ENCODE peak calls at places on chromosomes 6 and 20, in four cellular contexts. P is right cardiac atrium, M is SK-MEL-5, U is T-helper 1 cell. B is an unnamed sample.

GRCh38 chr6:161152904-161153662 is 120.8 kb downstream of the AGPAT4 start:
- DNase-seq in U (no peak), P (no peak), M (no peak), B (no peak)

GRCh38 chr6:127343753-127344659 is 597 bp upstream of the ECHDC1 start:
- DNase-seq in P (no peak), U (peak), M (peak), B (peak)

GRCh38 chr6:141307309-141307998 is 825.3 kb upstream of the GJE1 start:
- DNase-seq in M (no peak), P (no peak), U (no peak), B (no peak)

GRCh38 chr6:30844118-30844535 is 40.2 kb upstream of the DDR1 start:
- DNase-seq in U (no peak), P (no peak), M (no peak), B (no peak)

GRCh38 chr20:50399003-50399916 is 110.9 kb upstream of the PTPN1 start:
- DNase-seq in M (no peak), U (no peak), P (peak), B (no peak)

GRCh38 chr6:141103246-141103645 is 1029.5 kb upstream of the GJE1 start:
- DNase-seq in P (no peak), U (no peak), M (peak), B (peak)

GRCh38 chr6:157727629-157728182 is 95.3 kb upstream of the SNX9 start:
- DNase-seq in U (no peak), P (no peak), M (no peak), B (no peak)

GRCh38 chr6:129686941-129687627 is 22.9 kb downstream of the ARHGAP18 start:
- DNase-seq in M (no peak), U (peak), P (no peak), B (no peak)

GRCh38 chr6:35092362-35093117 is 48.6 kb downstream of the TCP11 start:
- DNase-seq in U (no peak), P (peak), M (no peak), B (no peak)

GRCh38 chr6:37381579-37381978 is 27.8 kb downstream of the RNF8 start:
- DNase-seq in U (peak), P (no peak), M (peak), B (no peak)

GRCh38 chr6:151413372-151414145 is 22.2 kb upstream of the ZBTB2 start:
- DNase-seq in U (peak), P (no peak), M (no peak), B (no peak)

GRCh38 chr6:38155144-38155543 is 335.6 kb downstream of the ZFAND3 start:
- DNase-seq in M (no peak), U (no peak), P (peak), B (no peak)

GRCh38 chr6:151388997-151389639 is 2.2 kb downstream of the ZBTB2 start:
- DNase-seq in M (no peak), P (no peak), U (no peak), B (no peak)

GRCh38 chr6:54191460-54191859 is 80.2 kb downstream of the MLIP start:
- DNase-seq in U (no peak), P (no peak), M (no peak), B (no peak)

GRCh38 chr6:110039996-110040383 is 61.9 kb downstream of the GPR6 start:
- DNase-seq in P (no peak), M (peak), U (peak), B (no peak)

GRCh38 chr6:149942461-149942829 is 631 bp downstream of the ULBP2 start:
- DNase-seq in M (no peak), U (no peak), P (no peak), B (no peak)

GRCh38 chr6:110518281-110518623 is 41.8 kb upstream of the SLC22A16 start:
- DNase-seq in P (no peak), M (peak), U (no peak), B (no peak)

GRCh38 chr20:19259182-19259591 is 46.7 kb downstream of the SLC24A3 start:
- DNase-seq in M (no peak), P (no peak), U (no peak), B (no peak)

GRCh38 chr6:33846226-33846625 is 42.4 kb upstream of the MLN start:
- DNase-seq in M (no peak), P (no peak), U (no peak), B (no peak)

GRCh38 chr6:34383171-34383631 is 9.3 kb downstream of the NUDT3 start:
- DNase-seq in P (no peak), M (peak), U (no peak), B (peak)

GRCh38 chr20:3189561-3190131 is 14.8 kb downstream of the DDRGK1 start:
- DNase-seq in P (no peak), U (no peak), M (no peak), B (no peak)

GRCh38 chr6:157879873-157880254 is 56.8 kb downstream of the SNX9 start:
- DNase-seq in M (peak), U (no peak), P (no peak), B (no peak)

GRCh38 chr6:50975216-50975615 is 156.5 kb downstream of the TFAP2B start:
- DNase-seq in U (no peak), P (no peak), M (no peak), B (no peak)

GRCh38 chr20:13221673-13222318 is 722 bp downstream of the ISM1 start:
- DNase-seq in M (peak), U (peak), P (peak), B (peak)

GRCh38 chr6:116685437-116685993 is 4.5 kb downstream of the KPNA5 start:
- DNase-seq in P (no peak), U (no peak), M (no peak), B (no peak)

GRCh38 chr20:61756446-61756845 is 309.2 kb downstream of the TAF4 start:
- DNase-seq in U (no peak), M (no peak), P (no peak), B (no peak)

GRCh38 chr6:149015877-149016525 is 269.2 kb downstream of the UST start:
- DNase-seq in U (no peak), P (no peak), M (no peak), B (peak)

GRCh38 chr6:163814494-163815364 is 400.2 kb downstream of the QKI start:
- DNase-seq in P (no peak), U (no peak), M (no peak), B (peak)

GRCh38 chr6:35810831-35811698 is 5.9 kb downstream of the LHFPL5 start:
- DNase-seq in P (no peak), U (peak), M (no peak), B (no peak)

GRCh38 chr6:35213824-35214756 is at the start of gene SCUBE3:
- DNase-seq in P (peak), M (no peak), U (peak), B (peak)

GRCh38 chr6:104943781-104944180 is 13.1 kb upstream of the LIN28B start:
- DNase-seq in P (no peak), U (no peak), M (peak), B (no peak)

GRCh38 chr6:52164319-52165094 is 21.7 kb upstream of the IL17A start:
- DNase-seq in U (no peak), P (no peak), M (no peak), B (no peak)

GRCh38 chr6:16543491-16543890 is 217.8 kb downstream of the ATXN1 start:
- DNase-seq in P (no peak), U (no peak), M (no peak), B (no peak)

B was measured in foreskin melanocyte.